ENCODE peak calls at places on chromosomes 6 and 20, in eight cellular contexts. One of them, this sample, is unnamed.

GRCh38 chr6:93120154-93120742 is 299.1 kb downstream of the EPHA7 start:
- DNase-seq in stimulated activated CD8-positive, alpha-beta memory T cell treated with anti-CD3 and anti-CD28 coated beads, Interleukin-15, amount 100 ng/mL, for 24 hours: no peak
- DNase-seq in lower lobe of right lung: no peak
- DNase-seq in activated CD8-positive, alpha-beta memory T cell treated with anti-CD3 and anti-CD28 coated beads, Interleukin-2, amount 10 ng/mL, durations not matched to agents 7 days and 5 days: no peak
- DNase-seq in kidney tubule cell: no peak
- DNase-seq in hypothalamus: no peak
- DNase-seq in cardiac fibroblast: no peak
- DNase-seq in endothelial cell of umbilical vein: no peak
- DNase-seq in this sample: no peak

GRCh38 chr6:134477991-134478635 is 160.2 kb upstream of the SGK1 start:
- DNase-seq in activated CD8-positive, alpha-beta memory T cell treated with anti-CD3 and anti-CD28 coated beads, Interleukin-2, amount 10 ng/mL, durations not matched to agents 7 days and 5 days: no peak
- DNase-seq in stimulated activated CD8-positive, alpha-beta memory T cell treated with anti-CD3 and anti-CD28 coated beads, Interleukin-15, amount 100 ng/mL, for 24 hours: no peak
- DNase-seq in kidney tubule cell: no peak
- DNase-seq in hypothalamus: no peak
- DNase-seq in lower lobe of right lung: no peak
- DNase-seq in cardiac fibroblast: peak; percentile 80
- DNase-seq in endothelial cell of umbilical vein: no peak
- DNase-seq in this sample: no peak

GRCh38 chr6:32830017-32830416 is 8.5 kb downstream of the TAP2 start:
- DNase-seq in activated CD8-positive, alpha-beta memory T cell treated with anti-CD3 and anti-CD28 coated beads, Interleukin-2, amount 10 ng/mL, durations not matched to agents 7 days and 5 days: no peak
- DNase-seq in endothelial cell of umbilical vein: no peak
- DNase-seq in kidney tubule cell: no peak
- DNase-seq in cardiac fibroblast: no peak
- DNase-seq in stimulated activated CD8-positive, alpha-beta memory T cell treated with anti-CD3 and anti-CD28 coated beads, Interleukin-15, amount 100 ng/mL, for 24 hours: no peak
- DNase-seq in lower lobe of right lung: no peak
- DNase-seq in hypothalamus: no peak
- DNase-seq in this sample: no peak

GRCh38 chr20:62540504-62540903 is 64.7 kb upstream of the GATA5 start:
- DNase-seq in cardiac fibroblast: no peak
- DNase-seq in activated CD8-positive, alpha-beta memory T cell treated with anti-CD3 and anti-CD28 coated beads, Interleukin-2, amount 10 ng/mL, durations not matched to agents 7 days and 5 days: no peak
- DNase-seq in kidney tubule cell: no peak
- DNase-seq in lower lobe of right lung: no peak
- DNase-seq in endothelial cell of umbilical vein: no peak
- DNase-seq in stimulated activated CD8-positive, alpha-beta memory T cell treated with anti-CD3 and anti-CD28 coated beads, Interleukin-15, amount 100 ng/mL, for 24 hours: no peak
- DNase-seq in hypothalamus: no peak
- DNase-seq in this sample: no peak

GRCh38 chr6:154532426-154532825 is 21.9 kb upstream of the CNKSR3 start:
- DNase-seq in stimulated activated CD8-positive, alpha-beta memory T cell treated with anti-CD3 and anti-CD28 coated beads, Interleukin-15, amount 100 ng/mL, for 24 hours: no peak
- DNase-seq in activated CD8-positive, alpha-beta memory T cell treated with anti-CD3 and anti-CD28 coated beads, Interleukin-2, amount 10 ng/mL, durations not matched to agents 7 days and 5 days: no peak
- DNase-seq in lower lobe of right lung: no peak
- DNase-seq in hypothalamus: no peak
- DNase-seq in kidney tubule cell: no peak
- DNase-seq in endothelial cell of umbilical vein: peak; percentile 7
- DNase-seq in cardiac fibroblast: no peak
- DNase-seq in this sample: no peak

GRCh38 chr20:42923348-42923918 is 266.3 kb downstream of the PTPRT start:
- DNase-seq in activated CD8-positive, alpha-beta memory T cell treated with anti-CD3 and anti-CD28 coated beads, Interleukin-2, amount 10 ng/mL, durations not matched to agents 7 days and 5 days: no peak
- DNase-seq in stimulated activated CD8-positive, alpha-beta memory T cell treated with anti-CD3 and anti-CD28 coated beads, Interleukin-15, amount 100 ng/mL, for 24 hours: no peak
- DNase-seq in kidney tubule cell: no peak
- DNase-seq in endothelial cell of umbilical vein: no peak
- DNase-seq in lower lobe of right lung: no peak
- DNase-seq in hypothalamus: no peak
- DNase-seq in cardiac fibroblast: no peak
- DNase-seq in this sample: no peak

GRCh38 chr6:32984639-32985389 is 16.4 kb downstream of the BRD2 start:
- DNase-seq in lower lobe of right lung: peak; percentile 95
- DNase-seq in hypothalamus: peak; percentile 84
- DNase-seq in kidney tubule cell: peak; percentile 83
- DNase-seq in activated CD8-positive, alpha-beta memory T cell treated with anti-CD3 and anti-CD28 coated beads, Interleukin-2, amount 10 ng/mL, durations not matched to agents 7 days and 5 days: peak; percentile 94
- DNase-seq in cardiac fibroblast: peak; percentile 89
- DNase-seq in stimulated activated CD8-positive, alpha-beta memory T cell treated with anti-CD3 and anti-CD28 coated beads, Interleukin-15, amount 100 ng/mL, for 24 hours: peak; percentile 77
- DNase-seq in endothelial cell of umbilical vein: peak; percentile 87
- DNase-seq in this sample: peak; percentile 71

GRCh38 chr6:12401200-12401599 is 111.0 kb downstream of the EDN1 start:
- DNase-seq in cardiac fibroblast: no peak
- DNase-seq in lower lobe of right lung: no peak
- DNase-seq in kidney tubule cell: no peak
- DNase-seq in hypothalamus: no peak
- DNase-seq in stimulated activated CD8-positive, alpha-beta memory T cell treated with anti-CD3 and anti-CD28 coated beads, Interleukin-15, amount 100 ng/mL, for 24 hours: no peak
- DNase-seq in activated CD8-positive, alpha-beta memory T cell treated with anti-CD3 and anti-CD28 coated beads, Interleukin-2, amount 10 ng/mL, durations not matched to agents 7 days and 5 days: no peak
- DNase-seq in endothelial cell of umbilical vein: peak; percentile 76
- DNase-seq in this sample: no peak

GRCh38 chr20:32970115-32970972 is 33.9 kb downstream of the SUN5 start:
- DNase-seq in activated CD8-positive, alpha-beta memory T cell treated with anti-CD3 and anti-CD28 coated beads, Interleukin-2, amount 10 ng/mL, durations not matched to agents 7 days and 5 days: no peak
- DNase-seq in lower lobe of right lung: no peak
- DNase-seq in cardiac fibroblast: no peak
- DNase-seq in endothelial cell of umbilical vein: no peak
- DNase-seq in stimulated activated CD8-positive, alpha-beta memory T cell treated with anti-CD3 and anti-CD28 coated beads, Interleukin-15, amount 100 ng/mL, for 24 hours: no peak
- DNase-seq in hypothalamus: no peak
- DNase-seq in kidney tubule cell: no peak
- DNase-seq in this sample: no peak

GRCh38 chr6:83047065-83047754 is 18.4 kb downstream of the UBE3D start:
- DNase-seq in endothelial cell of umbilical vein: no peak
- DNase-seq in lower lobe of right lung: no peak
- DNase-seq in cardiac fibroblast: no peak
- DNase-seq in hypothalamus: no peak
- DNase-seq in activated CD8-positive, alpha-beta memory T cell treated with anti-CD3 and anti-CD28 coated beads, Interleukin-2, amount 10 ng/mL, durations not matched to agents 7 days and 5 days: no peak
- DNase-seq in stimulated activated CD8-positive, alpha-beta memory T cell treated with anti-CD3 and anti-CD28 coated beads, Interleukin-15, amount 100 ng/mL, for 24 hours: no peak
- DNase-seq in kidney tubule cell: peak; percentile 31
- DNase-seq in this sample: no peak

GRCh38 chr6:105484238-105485161 is 81.6 kb upstream of the PREP start:
- DNase-seq in activated CD8-positive, alpha-beta memory T cell treated with anti-CD3 and anti-CD28 coated beads, Interleukin-2, amount 10 ng/mL, durations not matched to agents 7 days and 5 days: peak; percentile 51
- DNase-seq in lower lobe of right lung: no peak
- DNase-seq in endothelial cell of umbilical vein: peak; percentile 64
- DNase-seq in stimulated activated CD8-positive, alpha-beta memory T cell treated with anti-CD3 and anti-CD28 coated beads, Interleukin-15, amount 100 ng/mL, for 24 hours: no peak
- DNase-seq in kidney tubule cell: peak; percentile 49
- DNase-seq in cardiac fibroblast: peak; percentile 74
- DNase-seq in hypothalamus: no peak
- DNase-seq in this sample: peak; percentile 66

GRCh38 chr20:20130399-20130798 is 78.1 kb downstream of the CFAP61 start:
- DNase-seq in endothelial cell of umbilical vein: peak; percentile 12
- DNase-seq in kidney tubule cell: peak; percentile 53
- DNase-seq in stimulated activated CD8-positive, alpha-beta memory T cell treated with anti-CD3 and anti-CD28 coated beads, Interleukin-15, amount 100 ng/mL, for 24 hours: no peak
- DNase-seq in hypothalamus: no peak
- DNase-seq in cardiac fibroblast: peak; percentile 17
- DNase-seq in activated CD8-positive, alpha-beta memory T cell treated with anti-CD3 and anti-CD28 coated beads, Interleukin-2, amount 10 ng/mL, durations not matched to agents 7 days and 5 days: no peak
- DNase-seq in lower lobe of right lung: no peak
- DNase-seq in this sample: peak; percentile 6

GRCh38 chr6:53151676-53152075 is 3.0 kb upstream of the GCM1 start:
- DNase-seq in endothelial cell of umbilical vein: no peak
- DNase-seq in kidney tubule cell: no peak
- DNase-seq in cardiac fibroblast: no peak
- DNase-seq in stimulated activated CD8-positive, alpha-beta memory T cell treated with anti-CD3 and anti-CD28 coated beads, Interleukin-15, amount 100 ng/mL, for 24 hours: no peak
- DNase-seq in hypothalamus: no peak
- DNase-seq in activated CD8-positive, alpha-beta memory T cell treated with anti-CD3 and anti-CD28 coated beads, Interleukin-2, amount 10 ng/mL, durations not matched to agents 7 days and 5 days: no peak
- DNase-seq in lower lobe of right lung: no peak
- DNase-seq in this sample: no peak

GRCh38 chr6:26130581-26131247 is 43.5 kb downstream of the HFE start:
- DNase-seq in cardiac fibroblast: no peak
- DNase-seq in activated CD8-positive, alpha-beta memory T cell treated with anti-CD3 and anti-CD28 coated beads, Interleukin-2, amount 10 ng/mL, durations not matched to agents 7 days and 5 days: no peak
- DNase-seq in stimulated activated CD8-positive, alpha-beta memory T cell treated with anti-CD3 and anti-CD28 coated beads, Interleukin-15, amount 100 ng/mL, for 24 hours: no peak
- DNase-seq in endothelial cell of umbilical vein: no peak
- DNase-seq in kidney tubule cell: no peak
- DNase-seq in hypothalamus: no peak
- DNase-seq in lower lobe of right lung: no peak
- DNase-seq in this sample: no peak

GRCh38 chr20:39983183-39983582 is 705.9 kb downstream of the MAFB start:
- DNase-seq in activated CD8-positive, alpha-beta memory T cell treated with anti-CD3 and anti-CD28 coated beads, Interleukin-2, amount 10 ng/mL, durations not matched to agents 7 days and 5 days: no peak
- DNase-seq in stimulated activated CD8-positive, alpha-beta memory T cell treated with anti-CD3 and anti-CD28 coated beads, Interleukin-15, amount 100 ng/mL, for 24 hours: no peak
- DNase-seq in kidney tubule cell: peak; percentile 45
- DNase-seq in hypothalamus: no peak
- DNase-seq in cardiac fibroblast: no peak
- DNase-seq in endothelial cell of umbilical vein: no peak
- DNase-seq in lower lobe of right lung: no peak
- DNase-seq in this sample: no peak

GRCh38 chr20:61643631-61644386 is 391.7 kb downstream of the CDH4 start:
- DNase-seq in cardiac fibroblast: no peak
- DNase-seq in lower lobe of right lung: no peak
- DNase-seq in kidney tubule cell: no peak
- DNase-seq in endothelial cell of umbilical vein: no peak
- DNase-seq in hypothalamus: no peak
- DNase-seq in stimulated activated CD8-positive, alpha-beta memory T cell treated with anti-CD3 and anti-CD28 coated beads, Interleukin-15, amount 100 ng/mL, for 24 hours: no peak
- DNase-seq in activated CD8-positive, alpha-beta memory T cell treated with anti-CD3 and anti-CD28 coated beads, Interleukin-2, amount 10 ng/mL, durations not matched to agents 7 days and 5 days: no peak
- DNase-seq in this sample: no peak

GRCh38 chr20:56004611-56005388 is 519 bp downstream of the CBLN4 start:
- DNase-seq in activated CD8-positive, alpha-beta memory T cell treated with anti-CD3 and anti-CD28 coated beads, Interleukin-2, amount 10 ng/mL, durations not matched to agents 7 days and 5 days: no peak
- DNase-seq in endothelial cell of umbilical vein: no peak
- DNase-seq in kidney tubule cell: no peak
- DNase-seq in hypothalamus: no peak
- DNase-seq in lower lobe of right lung: no peak
- DNase-seq in cardiac fibroblast: no peak
- DNase-seq in stimulated activated CD8-positive, alpha-beta memory T cell treated with anti-CD3 and anti-CD28 coated beads, Interleukin-15, amount 100 ng/mL, for 24 hours: no peak
- DNase-seq in this sample: no peak

GRCh38 chr6:6712258-6712978 is 123.9 kb downstream of the LY86 start:
- DNase-seq in activated CD8-positive, alpha-beta memory T cell treated with anti-CD3 and anti-CD28 coated beads, Interleukin-2, amount 10 ng/mL, durations not matched to agents 7 days and 5 days: no peak
- DNase-seq in lower lobe of right lung: peak; percentile 64
- DNase-seq in kidney tubule cell: peak; percentile 91
- DNase-seq in cardiac fibroblast: peak; percentile 61
- DNase-seq in stimulated activated CD8-positive, alpha-beta memory T cell treated with anti-CD3 and anti-CD28 coated beads, Interleukin-15, amount 100 ng/mL, for 24 hours: no peak
- DNase-seq in hypothalamus: no peak
- DNase-seq in endothelial cell of umbilical vein: no peak
- DNase-seq in this sample: peak; percentile 77

GRCh38 chr6:33983109-33983475 is 162.8 kb downstream of the GRM4 start:
- DNase-seq in endothelial cell of umbilical vein: no peak
- DNase-seq in activated CD8-positive, alpha-beta memory T cell treated with anti-CD3 and anti-CD28 coated beads, Interleukin-2, amount 10 ng/mL, durations not matched to agents 7 days and 5 days: no peak
- DNase-seq in kidney tubule cell: peak; percentile 60
- DNase-seq in hypothalamus: no peak
- DNase-seq in cardiac fibroblast: peak; percentile 6
- DNase-seq in lower lobe of right lung: peak; percentile 61
- DNase-seq in stimulated activated CD8-positive, alpha-beta memory T cell treated with anti-CD3 and anti-CD28 coated beads, Interleukin-15, amount 100 ng/mL, for 24 hours: no peak
- DNase-seq in this sample: no peak

GRCh38 chr6:122180132-122180531 is 219.3 kb upstream of the HSF2 start:
- DNase-seq in hypothalamus: no peak
- DNase-seq in endothelial cell of umbilical vein: no peak
- DNase-seq in kidney tubule cell: no peak
- DNase-seq in activated CD8-positive, alpha-beta memory T cell treated with anti-CD3 and anti-CD28 coated beads, Interleukin-2, amount 10 ng/mL, durations not matched to agents 7 days and 5 days: no peak
- DNase-seq in cardiac fibroblast: no peak
- DNase-seq in stimulated activated CD8-positive, alpha-beta memory T cell treated with anti-CD3 and anti-CD28 coated beads, Interleukin-15, amount 100 ng/mL, for 24 hours: no peak
- DNase-seq in lower lobe of right lung: no peak
- DNase-seq in this sample: no peak

GRCh38 chr20:44728835-44729342 is 13.7 kb downstream of the CCN5 start:
- DNase-seq in lower lobe of right lung: peak; percentile 80
- DNase-seq in activated CD8-positive, alpha-beta memory T cell treated with anti-CD3 and anti-CD28 coated beads, Interleukin-2, amount 10 ng/mL, durations not matched to agents 7 days and 5 days: no peak
- DNase-seq in stimulated activated CD8-positive, alpha-beta memory T cell treated with anti-CD3 and anti-CD28 coated beads, Interleukin-15, amount 100 ng/mL, for 24 hours: no peak
- DNase-seq in kidney tubule cell: peak; percentile 97
- DNase-seq in endothelial cell of umbilical vein: peak; percentile 90
- DNase-seq in hypothalamus: peak; percentile 13
- DNase-seq in cardiac fibroblast: peak; percentile 82
- DNase-seq in this sample: peak; percentile 99

GRCh38 chr6:143673638-143674037 is 4.1 kb upstream of the PHACTR2 start:
- DNase-seq in cardiac fibroblast: peak; percentile 88
- DNase-seq in hypothalamus: no peak
- DNase-seq in lower lobe of right lung: peak; percentile 45
- DNase-seq in endothelial cell of umbilical vein: peak; percentile 84
- DNase-seq in kidney tubule cell: peak; percentile 94
- DNase-seq in activated CD8-positive, alpha-beta memory T cell treated with anti-CD3 and anti-CD28 coated beads, Interleukin-2, amount 10 ng/mL, durations not matched to agents 7 days and 5 days: no peak
- DNase-seq in stimulated activated CD8-positive, alpha-beta memory T cell treated with anti-CD3 and anti-CD28 coated beads, Interleukin-15, amount 100 ng/mL, for 24 hours: no peak
- DNase-seq in this sample: peak; percentile 23

GRCh38 chr6:121711472-121711871 is 276.0 kb downstream of the GJA1 start:
- DNase-seq in cardiac fibroblast: no peak
- DNase-seq in hypothalamus: no peak
- DNase-seq in lower lobe of right lung: no peak
- DNase-seq in endothelial cell of umbilical vein: peak; percentile 90
- DNase-seq in stimulated activated CD8-positive, alpha-beta memory T cell treated with anti-CD3 and anti-CD28 coated beads, Interleukin-15, amount 100 ng/mL, for 24 hours: no peak
- DNase-seq in kidney tubule cell: no peak
- DNase-seq in activated CD8-positive, alpha-beta memory T cell treated with anti-CD3 and anti-CD28 coated beads, Interleukin-2, amount 10 ng/mL, durations not matched to agents 7 days and 5 days: no peak
- DNase-seq in this sample: no peak

GRCh38 chr20:24781061-24781980 is 167.7 kb upstream of the CST7 start:
- DNase-seq in stimulated activated CD8-positive, alpha-beta memory T cell treated with anti-CD3 and anti-CD28 coated beads, Interleukin-15, amount 100 ng/mL, for 24 hours: no peak
- DNase-seq in lower lobe of right lung: peak; percentile 36
- DNase-seq in hypothalamus: peak; percentile 46
- DNase-seq in cardiac fibroblast: peak; percentile 45
- DNase-seq in endothelial cell of umbilical vein: no peak
- DNase-seq in activated CD8-positive, alpha-beta memory T cell treated with anti-CD3 and anti-CD28 coated beads, Interleukin-2, amount 10 ng/mL, durations not matched to agents 7 days and 5 days: no peak
- DNase-seq in kidney tubule cell: peak; percentile 46
- DNase-seq in this sample: peak; percentile 19

GRCh38 chr6:34912715-34913464 is 23.8 kb downstream of the ANKS1A start:
- DNase-seq in endothelial cell of umbilical vein: peak; percentile 16
- DNase-seq in cardiac fibroblast: peak; percentile 86
- DNase-seq in hypothalamus: no peak
- DNase-seq in stimulated activated CD8-positive, alpha-beta memory T cell treated with anti-CD3 and anti-CD28 coated beads, Interleukin-15, amount 100 ng/mL, for 24 hours: no peak
- DNase-seq in activated CD8-positive, alpha-beta memory T cell treated with anti-CD3 and anti-CD28 coated beads, Interleukin-2, amount 10 ng/mL, durations not matched to agents 7 days and 5 days: peak; percentile 74
- DNase-seq in lower lobe of right lung: no peak
- DNase-seq in kidney tubule cell: peak; percentile 83
- DNase-seq in this sample: peak; percentile 33

GRCh38 chr6:1233924-1234323 is 78.0 kb upstream of the FOXQ1 start:
- DNase-seq in cardiac fibroblast: no peak
- DNase-seq in hypothalamus: no peak
- DNase-seq in kidney tubule cell: no peak
- DNase-seq in activated CD8-positive, alpha-beta memory T cell treated with anti-CD3 and anti-CD28 coated beads, Interleukin-2, amount 10 ng/mL, durations not matched to agents 7 days and 5 days: no peak
- DNase-seq in stimulated activated CD8-positive, alpha-beta memory T cell treated with anti-CD3 and anti-CD28 coated beads, Interleukin-15, amount 100 ng/mL, for 24 hours: no peak
- DNase-seq in endothelial cell of umbilical vein: no peak
- DNase-seq in lower lobe of right lung: no peak
- DNase-seq in this sample: no peak

GRCh38 chr20:25072226-25072811 is 9.6 kb downstream of the VSX1 start:
- DNase-seq in activated CD8-positive, alpha-beta memory T cell treated with anti-CD3 and anti-CD28 coated beads, Interleukin-2, amount 10 ng/mL, durations not matched to agents 7 days and 5 days: peak; percentile 36
- DNase-seq in hypothalamus: no peak
- DNase-seq in kidney tubule cell: peak; percentile 39
- DNase-seq in cardiac fibroblast: peak; percentile 61
- DNase-seq in endothelial cell of umbilical vein: no peak
- DNase-seq in lower lobe of right lung: no peak
- DNase-seq in stimulated activated CD8-positive, alpha-beta memory T cell treated with anti-CD3 and anti-CD28 coated beads, Interleukin-15, amount 100 ng/mL, for 24 hours: no peak
- DNase-seq in this sample: no peak

This sample was measured in Caki2.